ENCODE peak calls at places on chromosomes 5 and 9, in four cellular contexts. One of them, this sample, is unnamed. For H3K9me1 and H3K27me3, the result is how much of the 10 kb centered on the place peaks cover.

GRCh38 chr5:53944981-53945380 is 365.4 kb downstream of the ARL15 start:
- DNase-seq in IMR-90: peak
- DNase-seq in endothelial cell of umbilical vein: peak
- DNase-seq in K562: peak
- DNase-seq in this sample: no peak

GRCh38 chr5:45578270-45578669 is 117.9 kb downstream of the HCN1 start:
- DNase-seq in IMR-90: no peak
- DNase-seq in endothelial cell of umbilical vein: no peak
- DNase-seq in K562: no peak
- DNase-seq in this sample: no peak

GRCh38 chr5:176724472-176724871 is 77.2 kb downstream of the TSPAN17 start:
- DNase-seq in IMR-90: no peak
- DNase-seq in endothelial cell of umbilical vein: no peak
- DNase-seq in K562: no peak
- DNase-seq in this sample: no peak

GRCh38 chr5:124706729-124707361 is 39.6 kb downstream of the ZNF608 start:
- DNase-seq in IMR-90: peak
- DNase-seq in endothelial cell of umbilical vein: no peak
- DNase-seq in K562: no peak
- DNase-seq in this sample: no peak

GRCh38 chr9:134922066-134922931 is 4.6 kb upstream of the FCN1 start:
- DNase-seq in IMR-90: no peak
- DNase-seq in endothelial cell of umbilical vein: no peak
- DNase-seq in K562: no peak
- DNase-seq in this sample: no peak

GRCh38 chr5:572398-573019 is 39.6 kb upstream of the CEP72 start:
- DNase-seq in IMR-90: no peak
- DNase-seq in endothelial cell of umbilical vein: no peak
- DNase-seq in K562: no peak
- DNase-seq in this sample: no peak

GRCh38 chr5:51968756-51969155 is 585.5 kb downstream of the ISL1 start:
- DNase-seq in IMR-90: no peak
- DNase-seq in endothelial cell of umbilical vein: no peak
- DNase-seq in K562: no peak
- DNase-seq in this sample: no peak

GRCh38 chr5:150816946-150817345 is 29.4 kb upstream of the IRGM start:
- DNase-seq in IMR-90: no peak
- DNase-seq in endothelial cell of umbilical vein: no peak
- DNase-seq in K562: no peak
- DNase-seq in this sample: no peak

GRCh38 chr5:40570408-40571129 is 109.1 kb upstream of the PTGER4 start:
- DNase-seq in IMR-90: peak
- DNase-seq in endothelial cell of umbilical vein: peak
- DNase-seq in K562: no peak
- DNase-seq in this sample: no peak

GRCh38 chr5:33257807-33258491 is 182.8 kb upstream of the TARS1 start:
- DNase-seq in IMR-90: peak
- DNase-seq in endothelial cell of umbilical vein: peak
- DNase-seq in K562: no peak
- DNase-seq in this sample: no peak

GRCh38 chr5:893711-894110 is 1.0 kb downstream of the TRIP13 start:
- DNase-seq in IMR-90: no peak
- DNase-seq in endothelial cell of umbilical vein: no peak
- DNase-seq in K562: no peak
- DNase-seq in this sample: no peak

GRCh38 chr5:74127377-74128338 is 501.7 kb downstream of the ARHGEF28 start:
- DNase-seq in IMR-90: peak
- DNase-seq in endothelial cell of umbilical vein: peak
- DNase-seq in K562: no peak
- DNase-seq in this sample: no peak

GRCh38 chr9:93864029-93864428 is 91.1 kb downstream of the BARX1 start:
- DNase-seq in IMR-90: no peak
- DNase-seq in endothelial cell of umbilical vein: no peak
- DNase-seq in K562: no peak
- DNase-seq in this sample: no peak

GRCh38 chr5:34522599-34523381 is 133.3 kb upstream of the RAI14 start:
- DNase-seq in IMR-90: peak
- DNase-seq in endothelial cell of umbilical vein: no peak
- DNase-seq in K562: peak
- DNase-seq in this sample: no peak

GRCh38 chr9:84076359-84076758 is 95.8 kb downstream of the RMI1 start:
- DNase-seq in IMR-90: no peak
- DNase-seq in endothelial cell of umbilical vein: no peak
- DNase-seq in K562: no peak
- DNase-seq in this sample: no peak

GRCh38 chr5:91212336-91213092 is 170.6 kb downstream of the ARRDC3 start:
- DNase-seq in IMR-90: peak
- DNase-seq in endothelial cell of umbilical vein: no peak
- DNase-seq in K562: no peak
- DNase-seq in this sample: no peak

GRCh38 chr9:37747271-37747753 is 6.3 kb upstream of the TRMT10B start:
- DNase-seq in IMR-90: peak
- DNase-seq in endothelial cell of umbilical vein: peak
- DNase-seq in K562: peak
- DNase-seq in this sample: no peak

GRCh38 chr5:176816791-176817272 is 6.5 kb downstream of the UNC5A start:
- DNase-seq in IMR-90: no peak
- DNase-seq in endothelial cell of umbilical vein: no peak
- DNase-seq in K562: no peak
- DNase-seq in this sample: no peak

GRCh38 chr5:136769900-136770684 is 404.7 kb upstream of the TRPC7 start:
- DNase-seq in IMR-90: peak
- DNase-seq in endothelial cell of umbilical vein: peak
- DNase-seq in K562: peak
- DNase-seq in this sample: peak

GRCh38 chr5:61586096-61587084 is 254.3 kb downstream of the ZSWIM6 start:
- DNase-seq in IMR-90: no peak
- DNase-seq in endothelial cell of umbilical vein: peak
- DNase-seq in K562: no peak
- DNase-seq in this sample: no peak

GRCh38 chr5:112653638-112654037 is 84.0 kb upstream of the APC start:
- DNase-seq in IMR-90: no peak
- DNase-seq in endothelial cell of umbilical vein: no peak
- DNase-seq in K562: no peak
- DNase-seq in this sample: no peak

GRCh38 chr5:6218116-6218515 is 160.2 kb downstream of the MED10 start:
- DNase-seq in IMR-90: no peak
- DNase-seq in endothelial cell of umbilical vein: no peak
- DNase-seq in K562: no peak
- DNase-seq in this sample: no peak

GRCh38 chr5:3751846-3752245 is 156.2 kb downstream of the IRX1 start:
- DNase-seq in IMR-90: no peak
- DNase-seq in endothelial cell of umbilical vein: no peak
- DNase-seq in K562: no peak
- DNase-seq in this sample: no peak

GRCh38 chr5:9861664-9862256 is 231.6 kb upstream of the TAS2R1 start:
- DNase-seq in IMR-90: peak
- DNase-seq in endothelial cell of umbilical vein: no peak
- DNase-seq in K562: no peak
- DNase-seq in this sample: no peak

GRCh38 chr5:115480245-115480644 is 64.3 kb downstream of the FEM1C start:
- DNase-seq in IMR-90: no peak
- DNase-seq in endothelial cell of umbilical vein: no peak
- DNase-seq in K562: no peak
- DNase-seq in this sample: no peak

GRCh38 chr9:31674264-31674663 is 710.2 kb upstream of the ACO1 start:
- DNase-seq in IMR-90: no peak
- DNase-seq in endothelial cell of umbilical vein: no peak
- DNase-seq in K562: no peak
- DNase-seq in this sample: no peak

GRCh38 chr5:111194053-111194452 is 30.1 kb upstream of the CAMK4 start:
- DNase-seq in IMR-90: no peak
- DNase-seq in endothelial cell of umbilical vein: no peak
- DNase-seq in K562: no peak
- DNase-seq in this sample: no peak

GRCh38 chr5:81899123-81899522 is 72.7 kb upstream of the ATG10 start:
- DNase-seq in IMR-90: no peak
- DNase-seq in endothelial cell of umbilical vein: no peak
- DNase-seq in K562: no peak
- DNase-seq in this sample: no peak

GRCh38 chr5:59021286-59021673 is 438.4 kb downstream of the RAB3C start:
- DNase-seq in IMR-90: no peak
- DNase-seq in endothelial cell of umbilical vein: no peak
- DNase-seq in K562: no peak
- DNase-seq in this sample: no peak

GRCh38 chr9:20815923-20816703 is 132.1 kb downstream of the FOCAD start:
- DNase-seq in IMR-90: no peak
- DNase-seq in endothelial cell of umbilical vein: no peak
- DNase-seq in K562: no peak
- DNase-seq in this sample: no peak

GRCh38 chr9:122445155-122445749 is 32.5 kb downstream of the OR1J1 start:
- DNase-seq in IMR-90: peak
- DNase-seq in endothelial cell of umbilical vein: peak
- DNase-seq in K562: no peak
- DNase-seq in this sample: no peak

GRCh38 chr9:132042324-132042723 is 37.3 kb downstream of the MED27 start:
- DNase-seq in IMR-90: peak
- DNase-seq in endothelial cell of umbilical vein: peak
- DNase-seq in K562: peak
- DNase-seq in this sample: peak

GRCh38 chr9:132679946-132680620 is 9.8 kb downstream of the GTF3C4 start:
- DNase-seq in IMR-90: no peak
- DNase-seq in endothelial cell of umbilical vein: no peak
- DNase-seq in K562: no peak
- DNase-seq in this sample: no peak

GRCh38 chr5:140311011-140311467 is 8.1 kb upstream of the PFDN1 start:
- DNase-seq in IMR-90: peak
- DNase-seq in endothelial cell of umbilical vein: peak
- DNase-seq in K562: peak
- DNase-seq in this sample: no peak

GRCh38 chr5:53253421-53253871 is 143.9 kb upstream of the MOCS2 start:
- DNase-seq in IMR-90: peak
- DNase-seq in endothelial cell of umbilical vein: no peak
- DNase-seq in K562: peak
- DNase-seq in this sample: peak

GRCh38 chr5:167845952-167846351 is 445.5 kb upstream of the WWC1 start:
- DNase-seq in IMR-90: no peak
- DNase-seq in endothelial cell of umbilical vein: no peak
- DNase-seq in K562: no peak
- DNase-seq in this sample: no peak

GRCh38 chr5:106610041-106610440 is 1060.7 kb downstream of the EFNA5 start:
- DNase-seq in IMR-90: no peak
- DNase-seq in endothelial cell of umbilical vein: no peak
- DNase-seq in K562: no peak
- DNase-seq in this sample: no peak

GRCh38 chr5:10577371-10578291 is 13.8 kb downstream of the ANKRD33B start:
- DNase-seq in IMR-90: no peak
- DNase-seq in endothelial cell of umbilical vein: peak
- DNase-seq in K562: peak
- DNase-seq in this sample: no peak

GRCh38 chr5:94457788-94458187 is 160.6 kb downstream of the KIAA0825 start:
- DNase-seq in IMR-90: no peak
- DNase-seq in endothelial cell of umbilical vein: no peak
- DNase-seq in K562: no peak
- DNase-seq in this sample: no peak

DNA sequence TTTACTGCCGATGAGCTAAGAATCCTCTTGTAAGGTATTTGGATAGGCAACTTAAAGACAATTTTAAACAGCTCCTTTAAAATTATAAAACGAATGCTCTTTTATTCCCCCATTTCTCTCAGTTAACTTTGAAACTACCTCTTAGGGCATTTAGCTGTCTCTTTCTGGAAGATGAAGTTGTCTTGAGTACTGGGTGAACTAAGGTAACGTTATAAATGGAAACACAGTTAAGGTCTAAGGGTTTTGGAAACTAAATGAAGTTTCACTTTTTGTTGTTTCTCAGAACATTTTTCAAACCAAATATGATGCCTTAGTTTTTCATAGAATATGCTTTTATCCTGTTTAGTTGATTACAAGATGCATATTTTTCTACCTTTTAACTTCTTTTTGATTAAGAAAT is 6.8 kb downstream of the UBE2R2 start:
- DNase-seq in IMR-90: no peak
- DNase-seq in endothelial cell of umbilical vein: no peak
- DNase-seq in K562: no peak
- DNase-seq in this sample: no peak
- H3K9me1 ChIP-seq in IMR-90: under half
- H3K9me1 ChIP-seq in endothelial cell of umbilical vein: under half
- H3K9me1 ChIP-seq in K562: under half
- H3K9me1 ChIP-seq in this sample: under half

GRCh38 chr9:130939405-130939941 is 426 bp upstream of the FIBCD1 start:
- DNase-seq in IMR-90: peak
- DNase-seq in endothelial cell of umbilical vein: no peak
- DNase-seq in K562: peak
- DNase-seq in this sample: no peak
- H3K27me3 ChIP-seq in IMR-90: under half
- H3K27me3 ChIP-seq in endothelial cell of umbilical vein: under half
- H3K27me3 ChIP-seq in K562: half or more
- H3K27me3 ChIP-seq in this sample: half or more

GRCh38 chr5:55692106-55692417 is 20.1 kb downstream of the SLC38A9 start:
- DNase-seq in IMR-90: no peak
- DNase-seq in endothelial cell of umbilical vein: no peak
- DNase-seq in K562: no peak
- DNase-seq in this sample: no peak
- TF ChIP-seq CTCF in IMR-90: no peak
- TF ChIP-seq CTCF in endothelial cell of umbilical vein: no peak
- TF ChIP-seq CTCF in K562: no peak
- TF ChIP-seq CTCF in this sample: no peak

GRCh38 chr9:103997861-103998370 is 96.2 kb upstream of the SMC2 start:
- DNase-seq in IMR-90: no peak
- DNase-seq in endothelial cell of umbilical vein: no peak
- DNase-seq in K562: no peak
- DNase-seq in this sample: no peak
- H3K9me1 ChIP-seq in IMR-90: under half
- H3K9me1 ChIP-seq in endothelial cell of umbilical vein: under half
- H3K9me1 ChIP-seq in K562: under half
- H3K9me1 ChIP-seq in this sample: under half

GRCh38 chr5:38187532-38187931 is 70.8 kb upstream of the EGFLAM start:
- DNase-seq in IMR-90: no peak
- DNase-seq in endothelial cell of umbilical vein: no peak
- DNase-seq in K562: no peak
- DNase-seq in this sample: no peak
- H3K27me3 ChIP-seq in IMR-90: under half
- H3K27me3 ChIP-seq in endothelial cell of umbilical vein: under half
- H3K27me3 ChIP-seq in K562: under half
- H3K27me3 ChIP-seq in this sample: under half

This sample was measured in keratinocyte.